ENCODE peak calls at places on chromosomes 16 and 17, in nine cellular contexts. T, I, O, Q, X, R, M, P and V are unnamed samples.

GRCh38 chr16:84367750-84368320 is 503 bp upstream of the ATP2C2 start:
- DNase-seq in R (no peak), T (no peak), M (no peak), P (no peak), O (no peak), I (peak; percentile 8), X (no peak), Q (peak; percentile 8), V (peak; percentile 72)

GRCh38 chr16:67525176-67525860 is 3.3 kb upstream of the RIPOR1 start:
- DNase-seq in O (no peak), Q (peak; percentile 43), P (no peak), I (no peak), M (no peak), X (peak; percentile 22), R (no peak), T (no peak), V (no peak)

GRCh38 chr16:87033021-87033471 is 284.1 kb downstream of the C16orf95 start:
- DNase-seq in T (no peak), O (no peak), Q (no peak), P (no peak), I (no peak), R (peak; percentile 88), M (no peak), X (no peak), V (no peak)

GRCh38 chr16:49931931-49932330 is 76.0 kb upstream of the ZNF423 start:
- DNase-seq in R (no peak), P (no peak), T (no peak), Q (no peak), I (no peak), M (no peak), O (no peak), X (no peak), V (no peak)

GRCh38 chr17:4204676-4205075 is 59.1 kb downstream of the ANKFY1 start:
- DNase-seq in Q (no peak), T (no peak), R (peak; percentile 83), P (no peak), I (no peak), M (peak; percentile 86), X (peak; percentile 87), O (no peak), V (no peak)

GRCh38 chr16:11635127-11635652 is 33.1 kb upstream of the SNN start:
- DNase-seq in I (no peak), Q (no peak), X (no peak), P (no peak), T (no peak), M (no peak), O (no peak), R (no peak), V (no peak)

GRCh38 chr17:68127914-68128313 is 92.4 kb downstream of the KPNA2 start:
- DNase-seq in O (no peak), I (no peak), M (no peak), R (no peak), Q (no peak), T (no peak), P (no peak), X (no peak), V (no peak)

GRCh38 chr17:27153005-27153404 is 140.9 kb upstream of the WSB1 start:
- DNase-seq in O (peak; percentile 87), Q (no peak), R (no peak), T (no peak), X (no peak), P (no peak), M (no peak), I (no peak), V (no peak)

GRCh38 chr17:67500261-67500660 is 123.2 kb downstream of the PITPNC1 start:
- DNase-seq in I (no peak), R (no peak), X (no peak), O (no peak), M (no peak), P (no peak), Q (no peak), T (no peak), V (no peak)

DNA sequence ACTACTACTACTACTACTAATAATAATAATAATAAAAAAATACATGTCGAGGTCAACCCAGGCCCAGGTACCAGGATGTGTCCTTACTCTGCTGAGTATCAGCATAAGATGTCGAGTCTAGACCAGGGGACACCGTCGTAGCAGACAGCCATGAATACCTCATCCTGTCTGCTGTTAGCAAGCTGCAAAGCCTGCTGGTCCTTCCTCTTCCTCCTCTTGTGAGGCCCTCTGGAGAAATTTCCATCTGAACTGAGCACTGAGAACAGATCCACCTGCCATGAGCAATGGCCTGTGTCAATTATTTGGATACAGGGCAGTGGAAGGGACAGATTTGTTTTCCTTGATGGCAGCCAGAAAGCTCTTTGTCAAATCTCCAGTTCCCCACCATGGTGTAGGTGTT is 168.5 kb downstream of the XYLT1 start:
- DNase-seq in M (no peak), R (no peak), T (no peak), O (no peak), I (no peak), Q (no peak), X (no peak), P (no peak), V (no peak)
- H3K4me3 ChIP-seq in M (no peak overlapping the region), R (no peak overlapping the region), T (no peak overlapping the region), O (no peak overlapping the region), I (no peak overlapping the region), Q (no peak overlapping the region), X (no peak overlapping the region), P (no peak overlapping the region), V (no peak overlapping the region)

GRCh38 chr16:57914244-57915173 is 56.4 kb downstream of the CNGB1 start:
- DNase-seq in X (no peak), O (no peak), M (no peak), Q (no peak), R (no peak), T (no peak), I (no peak), P (no peak), V (no peak)
- TF ChIP-seq CTCF in X (no peak), O (no peak), M (no peak), Q (no peak), R (no peak), T (no peak), I (no peak), P (no peak), V (no peak)

GRCh38 chr16:14579266-14579665 is 50.8 kb downstream of the PARN start:
- DNase-seq in T (no peak), O (no peak), I (no peak), Q (no peak), X (no peak), M (no peak), P (no peak), R (no peak), V (peak; percentile 36)
- H3K27ac ChIP-seq in T (no peak overlapping the region), O (no peak overlapping the region), I (no peak overlapping the region), Q (no peak overlapping the region), X (no peak overlapping the region), M (no peak overlapping the region), P (no peak overlapping the region), R (no peak overlapping the region), V (no peak overlapping the region)

GRCh38 chr17:1931759-1932579 is 93.2 kb downstream of the RTN4RL1 start:
- DNase-seq in T (no peak), O (no peak), M (no peak), X (peak; percentile 6), P (no peak), R (no peak), Q (peak; percentile 8), I (peak; percentile 46), V (peak; percentile 79)
- H3K4me3 ChIP-seq in T (no peak overlapping the region), O (no peak overlapping the region), M (no peak overlapping the region), X (no peak overlapping the region), P (no peak overlapping the region), R (no peak overlapping the region), Q (no peak overlapping the region), I (no peak overlapping the region), V (no peak overlapping the region)

DNA sequence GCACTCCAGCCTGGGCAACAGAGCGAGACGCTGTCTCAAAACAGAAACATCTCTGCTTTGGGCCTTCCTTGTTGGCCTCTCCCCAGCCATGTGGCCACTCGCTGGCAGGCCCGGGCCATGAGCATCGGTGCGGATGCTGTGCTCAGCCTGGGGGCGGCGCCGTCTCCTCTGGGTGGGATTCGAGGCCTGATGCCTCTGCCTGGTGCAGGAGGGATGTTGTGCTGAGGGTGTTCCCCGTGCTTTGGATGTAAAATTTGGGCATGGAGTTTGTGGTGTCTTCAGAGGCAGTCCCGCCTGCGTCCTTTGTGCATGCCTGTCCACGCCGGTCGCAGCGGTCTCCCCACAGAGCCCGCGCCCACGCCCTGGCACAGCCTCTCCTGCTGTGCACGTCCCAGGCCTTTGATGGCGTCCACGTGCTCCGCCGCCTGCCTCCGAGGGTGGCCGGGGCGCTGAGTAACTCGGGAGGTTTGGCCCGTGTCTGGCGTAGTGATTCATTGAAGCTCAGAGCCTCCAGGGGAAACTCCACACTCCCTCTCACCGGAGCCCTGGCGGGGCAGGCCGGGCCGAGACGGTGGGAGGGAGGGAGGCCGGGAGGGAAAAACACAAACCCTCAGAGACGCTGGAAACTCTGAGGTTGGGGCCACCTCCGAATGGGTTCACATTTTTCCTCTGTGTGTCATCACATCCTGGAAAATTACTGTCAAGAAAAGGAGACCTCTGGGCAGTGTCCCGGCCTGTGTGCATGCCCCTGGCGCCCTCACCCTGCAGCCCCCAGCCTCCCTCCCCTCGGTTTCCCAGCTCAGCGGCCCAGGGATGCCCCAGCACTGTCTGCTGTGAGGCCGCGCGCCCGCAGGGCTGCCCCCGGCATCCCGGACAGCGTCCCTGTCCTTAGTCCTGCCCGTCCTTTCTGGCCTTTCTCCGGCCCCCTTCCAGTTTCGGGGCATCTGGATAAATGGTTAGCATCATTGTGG is 19.0 kb downstream of the CENPX start:
- DNase-seq in T (no peak), M (peak; percentile 86), O (no peak), I (no peak), X (peak; percentile 96), R (peak; percentile 96), Q (peak; percentile 97), P (peak; percentile 68), V (peak; percentile 88)
- TF ChIP-seq CTCF in T (no peak), M (no peak), O (no peak), I (no peak), X (no peak), R (no peak), Q (no peak), P (no peak), V (no peak)

GRCh38 chr17:81366648-81367047 is 28.6 kb upstream of the BAHCC1 start:
- DNase-seq in O (no peak), M (no peak), T (no peak), R (no peak), Q (no peak), X (no peak), P (no peak), I (peak; percentile 45), V (no peak)

GRCh38 chr17:81367171-81367570 is 28.1 kb upstream of the BAHCC1 start:
- DNase-seq in I (peak; percentile 38), O (no peak), X (no peak), Q (no peak), R (no peak), T (no peak), P (no peak), M (no peak), V (no peak)

GRCh38 chr17:81365148-81365600 is 30.1 kb upstream of the BAHCC1 start:
- DNase-seq in X (peak; percentile 77), T (no peak), M (peak; percentile 71), R (no peak), I (peak; percentile 78), O (no peak), Q (peak; percentile 82), P (no peak), V (peak; percentile 83)

GRCh38 chr17:81364278-81365147 is 30.7 kb upstream of the BAHCC1 start:
- DNase-seq in T (no peak), P (no peak), R (no peak), M (no peak), I (peak; percentile 38), X (no peak), Q (no peak), O (no peak), V (peak; percentile 72)

GRCh38 chr17:81365601-81366585 is 29.4 kb upstream of the BAHCC1 start:
- DNase-seq in P (no peak), X (peak; percentile 86), T (no peak), I (peak; percentile 98), M (no peak), Q (peak; percentile 93), R (no peak), O (no peak), V (peak; percentile 83)
- H3K27ac ChIP-seq in P (peak overlapping the region; percentile 22), X (no peak overlapping the region), T (no peak overlapping the region), I (peak overlapping the region; percentile 98), M (peak overlapping the region; percentile 89), Q (peak overlapping the region; percentile 48), R (no peak overlapping the region), O (peak overlapping the region; percentile 92), V (peak overlapping the region; percentile 83)